ENCODE peak calls at places on chromosomes 12 and 14, in four cellular contexts. One of them, this sample, is unnamed.

GRCh38 chr12:95116773-95117172 is 43.4 kb upstream of the NR2C1 start:
- DNase-seq in lower lobe of right lung: no peak
- DNase-seq in hepatocyte: peak; percentile 13
- DNase-seq in A172: peak; percentile 36
- DNase-seq in this sample: no peak

GRCh38 chr12:29088611-29089219 is 60.4 kb upstream of the FAR2 start:
- DNase-seq in A172: peak; percentile 11
- DNase-seq in lower lobe of right lung: no peak
- DNase-seq in hepatocyte: no peak
- DNase-seq in this sample: no peak

GRCh38 chr14:33959692-33960151 is 8.8 kb upstream of the EGLN3 start:
- DNase-seq in A172: no peak
- DNase-seq in hepatocyte: no peak
- DNase-seq in lower lobe of right lung: no peak
- DNase-seq in this sample: no peak

GRCh38 chr14:103684871-103685270 is 30.4 kb downstream of the XRCC3 start:
- DNase-seq in lower lobe of right lung: no peak
- DNase-seq in hepatocyte: no peak
- DNase-seq in A172: no peak
- DNase-seq in this sample: no peak

GRCh38 chr12:124993568-124994434 is at the start of gene BRI3BP:
- DNase-seq in lower lobe of right lung: peak; percentile 80
- DNase-seq in hepatocyte: peak; percentile 75
- DNase-seq in A172: no peak
- DNase-seq in this sample: no peak

GRCh38 chr14:94045563-94046345 is 19.6 kb downstream of the OTUB2 start:
- DNase-seq in A172: no peak
- DNase-seq in hepatocyte: no peak
- DNase-seq in lower lobe of right lung: no peak
- DNase-seq in this sample: no peak

GRCh38 chr12:128959931-128960330 is 106.7 kb downstream of the GLT1D1 start:
- DNase-seq in hepatocyte: no peak
- DNase-seq in A172: no peak
- DNase-seq in lower lobe of right lung: no peak
- DNase-seq in this sample: no peak

GRCh38 chr14:68426661-68427549 is 366.0 kb downstream of the ZFP36L1 start:
- DNase-seq in lower lobe of right lung: no peak
- DNase-seq in A172: no peak
- DNase-seq in hepatocyte: no peak
- DNase-seq in this sample: no peak

GRCh38 chr12:3319723-3320492 is 171.1 kb upstream of the PRMT8 start:
- DNase-seq in A172: no peak
- DNase-seq in hepatocyte: no peak
- DNase-seq in lower lobe of right lung: no peak
- DNase-seq in this sample: no peak

GRCh38 chr14:65565948-65566347 is 153.4 kb downstream of the FUT8 start:
- DNase-seq in A172: no peak
- DNase-seq in hepatocyte: no peak
- DNase-seq in lower lobe of right lung: no peak
- DNase-seq in this sample: no peak

GRCh38 chr14:99234982-99235491 is 37.0 kb downstream of the BCL11B start:
- DNase-seq in A172: no peak
- DNase-seq in lower lobe of right lung: no peak
- DNase-seq in hepatocyte: peak; percentile 70
- DNase-seq in this sample: no peak

GRCh38 chr14:56487761-56488160 is 91.8 kb upstream of the TMEM260 start:
- DNase-seq in A172: no peak
- DNase-seq in hepatocyte: no peak
- DNase-seq in lower lobe of right lung: no peak
- DNase-seq in this sample: peak; percentile 76

GRCh38 chr12:111274820-111275219 is 94.1 kb downstream of the PHETA1 start:
- DNase-seq in A172: peak; percentile 6
- DNase-seq in lower lobe of right lung: no peak
- DNase-seq in hepatocyte: no peak
- DNase-seq in this sample: no peak

GRCh38 chr14:63547798-63548335 is 4.7 kb upstream of the PPP2R5E start:
- DNase-seq in lower lobe of right lung: no peak
- DNase-seq in A172: no peak
- DNase-seq in hepatocyte: no peak
- DNase-seq in this sample: no peak

GRCh38 chr12:104549820-104550480 is 93.2 kb downstream of the CHST11 start:
- DNase-seq in A172: peak; percentile 31
- DNase-seq in lower lobe of right lung: no peak
- DNase-seq in hepatocyte: no peak
- DNase-seq in this sample: peak; percentile 31

GRCh38 chr12:93741741-93742085 is 64.5 kb downstream of the CRADD start:
- DNase-seq in A172: peak; percentile 54
- DNase-seq in lower lobe of right lung: no peak
- DNase-seq in hepatocyte: peak; percentile 32
- DNase-seq in this sample: no peak

This sample was measured in HFFc6.